ENCODE peak calls at places on chromosomes 13 and 19, in six cellular contexts. C is progenitor cell of endocrine pancreas, G is ovary, W is NB4, F is AG09319, K is Caco-2. V is an unnamed sample.

GRCh38 chr19:8666814-8667405 is 31.7 kb downstream of the ACTL9 start:
- DNase-seq in W (peak; percentile 98), G (no peak), K (no peak), C (no peak), F (no peak), V (no peak)

GRCh38 chr13:42176286-42176685 is 95.7 kb upstream of the AKAP11 start:
- DNase-seq in G (no peak), W (no peak), F (no peak), K (no peak), C (no peak), V (no peak)

GRCh38 chr13:20512042-20512683 is 13.5 kb downstream of the CRYL1 start:
- DNase-seq in W (peak; percentile 24), G (no peak), K (no peak), F (no peak), C (no peak), V (peak; percentile 40)

GRCh38 chr19:16899566-16900075 is 10.8 kb downstream of the F2RL3 start:
- DNase-seq in W (peak; percentile 78), G (no peak), C (no peak), F (no peak), K (no peak), V (peak; percentile 60)

GRCh38 chr19:1265611-1266115 is 3.5 kb upstream of the CIRBP start:
- DNase-seq in C (no peak), K (peak; percentile 59), G (peak; percentile 75), W (peak; percentile 79), F (no peak), V (no peak)

GRCh38 chr19:41323023-41323422 is 13.1 kb downstream of the CCDC97 start:
- DNase-seq in W (no peak), G (peak; percentile 68), K (no peak), C (no peak), F (no peak), V (no peak)

GRCh38 chr19:44800461-44800860 is 8.4 kb upstream of the BCAM start:
- DNase-seq in F (peak; percentile 31), W (peak; percentile 78), K (peak; percentile 91), C (peak; percentile 95), G (peak; percentile 89), V (peak; percentile 94)

GRCh38 chr19:16327501-16327900 is 2.9 kb downstream of the KLF2 start:
- DNase-seq in W (no peak), F (no peak), K (no peak), G (no peak), C (no peak), V (no peak)

GRCh38 chr13:29543230-29544215 is 52.0 kb downstream of the SLC7A1 start:
- DNase-seq in G (no peak), F (no peak), C (no peak), W (peak; percentile 89), K (no peak), V (no peak)

GRCh38 chr13:108342369-108343289 is 73.1 kb downstream of the TNFSF13B start:
- DNase-seq in K (no peak), W (peak; percentile 64), F (no peak), C (no peak), G (no peak), V (no peak)

GRCh38 chr13:109331898-109332297 is 454.5 kb downstream of the IRS2 start:
- DNase-seq in W (no peak), C (no peak), K (no peak), F (no peak), G (no peak), V (no peak)

GRCh38 chr13:88142653-88143052 is 471.5 kb downstream of the SLITRK5 start:
- DNase-seq in W (no peak), C (no peak), F (no peak), K (no peak), G (no peak), V (no peak)

GRCh38 chr13:44972956-44973581 is 16.2 kb downstream of the NUFIP1 start:
- DNase-seq in F (no peak), G (no peak), W (peak; percentile 32), C (no peak), K (no peak), V (no peak)

GRCh38 chr13:44974056-44974798 is 15.0 kb downstream of the NUFIP1 start:
- DNase-seq in F (no peak), K (no peak), W (peak; percentile 29), C (no peak), G (no peak), V (no peak)

GRCh38 chr13:44976949-44977583 is 12.2 kb downstream of the NUFIP1 start:
- DNase-seq in G (no peak), W (no peak), F (no peak), K (no peak), C (no peak), V (no peak)

GRCh38 chr13:44976196-44976595 is 13.1 kb downstream of the NUFIP1 start:
- DNase-seq in F (no peak), C (no peak), W (no peak), G (no peak), K (no peak), V (no peak)

DNA sequence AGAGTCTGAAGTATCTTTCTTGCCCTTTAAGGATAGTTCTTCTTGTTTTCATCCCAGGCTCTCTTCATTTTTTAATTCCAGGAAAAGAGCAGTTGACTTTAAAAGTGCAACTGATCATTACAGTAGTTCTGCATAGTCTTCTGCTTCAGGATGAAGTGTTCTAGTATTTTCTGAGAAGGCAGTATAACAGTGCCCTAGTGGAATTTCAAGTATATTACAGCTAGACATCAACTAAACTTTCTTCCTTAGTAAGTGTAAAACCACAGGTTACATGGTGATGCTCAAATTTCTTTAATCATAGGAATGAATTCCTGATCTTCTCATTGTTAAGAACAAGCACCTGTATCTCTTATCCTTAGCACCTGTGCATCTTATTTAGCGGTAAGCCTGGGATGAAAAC is 10.9 kb downstream of the NUFIP1 start:
- DNase-seq in K (no peak), F (no peak), C (no peak), G (no peak), W (no peak), V (no peak)
- TF ChIP-seq CTCF in K (peak; percentile 13), F (no peak), C (peak; percentile 12), G (no peak), W (no peak), V (peak; percentile 30)

GRCh38 chr13:38759390-38759789 is 72.5 kb downstream of the FREM2 start:
- DNase-seq in F (no peak), C (no peak), K (no peak), W (no peak), G (no peak), V (no peak)
- TF ChIP-seq CTCF in F (no peak), C (no peak), K (no peak), W (no peak), G (no peak), V (no peak)

GRCh38 chr19:30155529-30156200 is 213.6 kb downstream of the URI1 start:
- DNase-seq in K (no peak), W (peak; percentile 1), C (no peak), F (no peak), G (no peak), V (no peak)
- TF ChIP-seq CTCF in K (no peak), W (no peak), C (no peak), F (no peak), G (no peak), V (no peak)

DNA sequence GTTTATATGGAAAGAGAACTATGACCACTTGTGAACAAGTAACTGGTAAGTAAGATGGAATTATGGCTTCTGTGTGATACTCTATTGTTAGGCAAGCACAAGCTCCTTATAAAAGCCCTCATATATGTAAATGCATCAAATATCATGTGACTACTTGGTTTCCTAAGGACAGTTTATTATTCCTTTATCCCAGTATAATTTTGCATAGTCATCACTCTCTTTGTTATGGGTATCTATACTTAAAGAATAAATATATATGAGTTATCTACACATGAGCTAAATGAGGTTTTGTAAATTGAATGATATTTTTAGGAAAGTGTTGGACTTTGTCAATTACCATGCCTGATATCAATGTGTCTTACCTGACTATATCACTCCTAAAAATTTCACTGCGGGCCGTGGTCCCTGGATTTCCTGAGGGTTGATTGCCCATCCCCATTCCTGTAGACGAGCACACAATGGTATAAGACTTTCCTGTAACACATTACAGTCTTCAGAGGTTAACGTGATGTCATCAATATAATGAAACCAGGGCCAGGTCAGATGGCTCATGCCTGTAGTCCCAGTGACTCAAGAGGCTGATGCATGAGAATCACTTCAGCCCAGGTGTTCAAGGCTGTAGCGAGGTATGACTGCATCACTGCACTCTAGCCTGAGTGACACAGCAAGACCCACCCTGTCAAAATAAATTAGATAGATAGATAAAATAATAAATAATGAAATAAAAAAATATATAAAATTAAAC is 20.7 kb downstream of the ZNF844 start:
- DNase-seq in W (no peak), F (no peak), K (no peak), G (no peak), C (no peak), V (no peak)
- TF ChIP-seq CTCF in W (no peak), F (no peak), K (no peak), G (no peak), C (no peak), V (no peak)

GRCh38 chr19:46412034-46412982 is 1.1 kb downstream of the CCDC8 start:
- DNase-seq in C (no peak), F (no peak), W (no peak), K (no peak), G (no peak), V (no peak)
- TF ChIP-seq CTCF in C (no peak), F (no peak), W (no peak), K (no peak), G (no peak), V (no peak)